ENCODE peak calls at places on chromosomes 3 and 15, in seven cellular contexts. One of them, this sample, is unnamed.

GRCh38 chr3:69569520-69569919 is 169.7 kb upstream of the MITF start:
- DNase-seq in occipital lobe: no peak
- DNase-seq in CD8-positive, alpha-beta memory T cell: no peak
- DNase-seq in sigmoid colon: no peak
- DNase-seq in psoas muscle: no peak
- DNase-seq in GM03348: no peak
- DNase-seq in AG20443: no peak
- DNase-seq in this sample: no peak

GRCh38 chr15:66165856-66166255 is 87.7 kb downstream of the MEGF11 start:
- DNase-seq in occipital lobe: no peak
- DNase-seq in CD8-positive, alpha-beta memory T cell: no peak
- DNase-seq in sigmoid colon: no peak
- DNase-seq in psoas muscle: no peak
- DNase-seq in GM03348: no peak
- DNase-seq in AG20443: no peak
- DNase-seq in this sample: no peak

GRCh38 chr15:99983171-99983891 is 250.1 kb upstream of the LYSMD4 start:
- DNase-seq in occipital lobe: no peak
- DNase-seq in CD8-positive, alpha-beta memory T cell: no peak
- DNase-seq in sigmoid colon: no peak
- DNase-seq in psoas muscle: no peak
- DNase-seq in GM03348: no peak
- DNase-seq in AG20443: no peak
- DNase-seq in this sample: no peak

GRCh38 chr3:24185738-24186384 is 240.8 kb downstream of the NR1D2 start:
- DNase-seq in occipital lobe: peak
- DNase-seq in CD8-positive, alpha-beta memory T cell: no peak
- DNase-seq in sigmoid colon: no peak
- DNase-seq in psoas muscle: peak
- DNase-seq in GM03348: peak
- DNase-seq in AG20443: peak
- DNase-seq in this sample: no peak

GRCh38 chr15:81032818-81033217 is 32.1 kb downstream of the TLNRD1 start:
- DNase-seq in occipital lobe: no peak
- DNase-seq in CD8-positive, alpha-beta memory T cell: no peak
- DNase-seq in sigmoid colon: no peak
- DNase-seq in psoas muscle: no peak
- DNase-seq in GM03348: no peak
- DNase-seq in AG20443: no peak
- DNase-seq in this sample: no peak

GRCh38 chr3:14319654-14320182 is 82.7 kb upstream of the SLC6A6 start:
- DNase-seq in occipital lobe: no peak
- DNase-seq in CD8-positive, alpha-beta memory T cell: no peak
- DNase-seq in sigmoid colon: no peak
- DNase-seq in psoas muscle: no peak
- DNase-seq in GM03348: peak
- DNase-seq in AG20443: peak
- DNase-seq in this sample: no peak

GRCh38 chr3:126682046-126682445 is 22.0 kb upstream of the CHCHD6 start:
- DNase-seq in occipital lobe: no peak
- DNase-seq in CD8-positive, alpha-beta memory T cell: no peak
- DNase-seq in sigmoid colon: no peak
- DNase-seq in psoas muscle: no peak
- DNase-seq in GM03348: no peak
- DNase-seq in AG20443: peak
- DNase-seq in this sample: no peak

GRCh38 chr3:25428003-25428861 is at the start of gene RARB:
- DNase-seq in occipital lobe: peak
- DNase-seq in CD8-positive, alpha-beta memory T cell: no peak
- DNase-seq in sigmoid colon: peak
- DNase-seq in psoas muscle: peak
- DNase-seq in GM03348: peak
- DNase-seq in AG20443: peak
- DNase-seq in this sample: no peak

GRCh38 chr3:173706630-173707029 is 309.1 kb downstream of the NLGN1 start:
- DNase-seq in occipital lobe: no peak
- DNase-seq in CD8-positive, alpha-beta memory T cell: no peak
- DNase-seq in sigmoid colon: no peak
- DNase-seq in psoas muscle: no peak
- DNase-seq in GM03348: no peak
- DNase-seq in AG20443: no peak
- DNase-seq in this sample: no peak

GRCh38 chr3:159828542-159828943 is 160.1 kb upstream of the IL12A start:
- DNase-seq in occipital lobe: no peak
- DNase-seq in CD8-positive, alpha-beta memory T cell: no peak
- DNase-seq in sigmoid colon: no peak
- DNase-seq in psoas muscle: no peak
- DNase-seq in GM03348: peak
- DNase-seq in AG20443: peak
- DNase-seq in this sample: no peak

GRCh38 chr3:125006190-125006855 is 49.5 kb downstream of the HEG1 start:
- DNase-seq in occipital lobe: no peak
- DNase-seq in CD8-positive, alpha-beta memory T cell: no peak
- DNase-seq in sigmoid colon: no peak
- DNase-seq in psoas muscle: no peak
- DNase-seq in GM03348: no peak
- DNase-seq in AG20443: no peak
- DNase-seq in this sample: no peak

GRCh38 chr3:52240059-52240885 is 1.3 kb upstream of the TWF2 start:
- DNase-seq in occipital lobe: peak
- DNase-seq in CD8-positive, alpha-beta memory T cell: no peak
- DNase-seq in sigmoid colon: peak
- DNase-seq in psoas muscle: peak
- DNase-seq in GM03348: peak
- DNase-seq in AG20443: peak
- DNase-seq in this sample: peak

This sample was measured in upper lobe of left lung.